ENCODE peak calls at places on chromosomes 3 and 15, in seven cellular contexts. E, L, D, G, H, Q and V are unnamed samples. For H3K4me1, the result is how much of the 10 kb centered on the place peaks cover.

GRCh38 chr15:89496155-89497098 is at the start of gene RHCG:
- DNase-seq in L (peak), G (peak), Q (peak), E (peak), H (no peak), D (no peak), V (no peak)

GRCh38 chr3:72299321-72299802 is 514.4 kb upstream of the PROK2 start:
- DNase-seq in Q (peak), E (no peak), D (no peak), H (no peak), G (no peak), L (no peak), V (no peak)

GRCh38 chr15:100348578-100348977 is 6.8 kb upstream of the ADAMTS17 start:
- DNase-seq in L (no peak), Q (no peak), H (no peak), E (no peak), D (no peak), G (no peak), V (no peak)

GRCh38 chr3:59180006-59180405 is 130.2 kb upstream of the CFAP20DC start:
- DNase-seq in G (no peak), Q (no peak), D (no peak), E (no peak), L (no peak), H (no peak), V (no peak)

GRCh38 chr3:17401912-17402311 is 340.5 kb downstream of the TBC1D5 start:
- DNase-seq in Q (no peak), L (no peak), G (no peak), E (no peak), D (no peak), H (no peak), V (no peak)

GRCh38 chr15:77606142-77607034 is 26.3 kb downstream of the LINGO1 start:
- DNase-seq in D (no peak), L (no peak), H (no peak), Q (peak), E (peak), G (peak), V (no peak)

GRCh38 chr3:129282727-129283327 is 4.2 kb downstream of the HMCES start:
- DNase-seq in G (peak), L (no peak), E (no peak), H (no peak), D (no peak), Q (peak), V (no peak)

GRCh38 chr3:59388555-59389280 is 338.9 kb upstream of the CFAP20DC start:
- DNase-seq in D (no peak), G (no peak), E (no peak), Q (no peak), L (no peak), H (no peak), V (no peak)

GRCh38 chr3:109098245-109098644 is 19.7 kb downstream of the MORC1 start:
- DNase-seq in E (peak), Q (no peak), D (no peak), G (no peak), L (peak), H (no peak), V (no peak)

GRCh38 chr3:141454906-141455602 is 31.8 kb upstream of the RASA2 start:
- DNase-seq in D (no peak), E (peak), Q (peak), G (peak), L (peak), H (no peak), V (peak)

GRCh38 chr3:194133661-194134230 is 2.2 kb upstream of the HES1 start:
- DNase-seq in E (peak), D (peak), G (no peak), H (no peak), L (peak), Q (peak), V (no peak)

GRCh38 chr15:89775815-89776214 is 317 bp upstream of the MESP2 start:
- DNase-seq in D (no peak), G (no peak), E (no peak), Q (no peak), H (no peak), L (no peak), V (no peak)

GRCh38 chr3:156033428-156033827 is 87.0 kb upstream of the KCNAB1 start:
- DNase-seq in H (no peak), L (no peak), D (no peak), E (no peak), G (no peak), Q (no peak), V (no peak)

GRCh38 chr3:139757448-139758030 is 79.8 kb upstream of the NMNAT3 start:
- DNase-seq in L (no peak), E (no peak), H (no peak), G (no peak), Q (no peak), D (no peak), V (no peak)

GRCh38 chr15:98896002-98896721 is 111.4 kb downstream of the PGPEP1L start:
- DNase-seq in Q (peak), H (no peak), E (no peak), D (peak), L (peak), G (peak), V (no peak)

GRCh38 chr3:132210476-132211346 is 106.5 kb upstream of the ACP3 start:
- DNase-seq in H (no peak), Q (no peak), G (no peak), E (no peak), D (no peak), L (peak), V (no peak)

GRCh38 chr3:9201278-9201677 is 48.2 kb downstream of the SRGAP3 start:
- DNase-seq in H (no peak), G (no peak), E (no peak), D (no peak), L (no peak), Q (no peak), V (no peak)

GRCh38 chr3:177131927-177132636 is 65.2 kb downstream of the TBL1XR1 start:
- DNase-seq in Q (no peak), L (no peak), D (no peak), E (no peak), H (no peak), G (peak), V (no peak)

GRCh38 chr3:8319935-8320634 is 181.5 kb upstream of the LMCD1 start:
- DNase-seq in E (no peak), Q (peak), G (peak), H (no peak), L (peak), D (no peak), V (no peak)

GRCh38 chr15:38391186-38391585 is 62.7 kb upstream of the FAM98B start:
- DNase-seq in D (no peak), L (no peak), Q (peak), H (no peak), E (no peak), G (no peak), V (no peak)

GRCh38 chr15:79349526-79349925 is 38.6 kb downstream of the TMED3 start:
- DNase-seq in E (no peak), L (no peak), H (no peak), G (no peak), D (no peak), Q (no peak), V (no peak)

GRCh38 chr3:151308089-151308488 is 8.5 kb downstream of the GPR87 start:
- DNase-seq in D (no peak), E (no peak), G (no peak), L (no peak), H (no peak), Q (peak), V (no peak)

GRCh38 chr15:64653757-64654156 is 121.6 kb downstream of the RBPMS2 start:
- DNase-seq in E (no peak), G (peak), D (no peak), Q (peak), L (peak), H (no peak), V (no peak)

DNA sequence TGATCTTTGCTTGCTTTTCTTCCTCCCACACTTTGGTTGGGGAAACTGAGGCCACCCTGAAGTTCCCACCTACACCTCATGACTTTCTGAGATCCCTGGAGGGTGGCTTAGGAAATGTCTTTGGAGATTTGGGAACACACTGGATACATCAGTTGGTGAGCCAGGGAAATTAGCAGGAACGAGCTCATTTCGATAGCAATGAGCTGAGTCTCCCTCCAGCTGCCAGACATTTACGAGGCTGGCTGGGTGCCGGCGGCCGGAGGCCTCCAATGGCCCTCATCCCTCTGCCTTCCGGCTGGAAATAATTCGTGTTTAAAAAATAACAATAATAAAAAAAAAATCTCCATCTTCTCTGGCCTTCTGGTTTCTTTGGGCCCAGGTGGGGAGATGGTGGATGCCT is 38.8 kb downstream of the SMAD6 start:
- DNase-seq in E (no peak), H (no peak), G (peak), Q (no peak), L (no peak), D (no peak), V (no peak)
- H3K27ac ChIP-seq in E (no peak), H (no peak), G (peak), Q (no peak), L (no peak), D (no peak), V (no peak)

DNA sequence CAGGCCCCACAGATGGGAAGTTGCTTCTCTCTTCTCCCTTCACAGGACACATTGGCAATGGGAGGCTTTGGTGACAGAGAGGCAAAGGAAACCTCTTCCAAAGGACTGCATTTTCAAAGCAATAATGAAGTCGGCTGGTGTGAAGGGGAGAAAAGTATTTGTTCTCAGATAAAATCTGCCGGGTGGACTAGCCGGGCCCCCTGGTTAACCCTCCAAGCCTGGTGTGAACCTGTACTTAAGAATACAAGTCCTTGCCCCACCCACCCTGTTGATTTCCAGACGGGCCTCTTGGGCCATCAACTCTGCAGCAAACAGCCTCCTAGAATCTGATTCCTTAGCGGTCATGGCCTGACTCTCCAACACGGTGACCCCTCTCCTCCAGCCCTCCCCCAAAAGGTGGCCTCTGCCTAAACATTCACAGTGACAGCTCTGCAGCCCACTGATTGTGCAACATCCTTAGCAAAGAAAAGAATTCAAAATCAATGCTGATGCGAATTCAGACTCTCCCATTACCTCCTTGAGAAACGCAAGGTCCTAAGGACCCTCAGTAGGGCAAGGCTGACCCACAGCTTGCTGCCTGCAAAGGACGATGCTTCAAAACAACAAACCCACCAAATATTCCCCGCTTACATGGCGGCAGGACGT is 9.9 kb downstream of the TLE3 start:
- DNase-seq in E (peak), D (no peak), G (no peak), L (no peak), H (peak), Q (no peak), V (no peak)
- H3K4me1 ChIP-seq in E (half or more), D (under half), G (under half), L (under half), H (half or more), Q (under half), V (under half)

GRCh38 chr3:47475029-47475569 is 642 bp downstream of the SCAP start:
- DNase-seq in Q (peak), D (no peak), L (no peak), G (peak), E (peak), H (no peak), V (no peak)

GRCh38 chr3:47476330-47476626 is 537 bp upstream of the SCAP start:
- DNase-seq in E (no peak), L (no peak), G (no peak), H (no peak), D (no peak), Q (no peak), V (no peak)

GRCh38 chr3:47478022-47478421 is 2.3 kb upstream of the SCAP start:
- DNase-seq in D (no peak), L (no peak), H (no peak), E (no peak), G (no peak), Q (no peak), V (no peak)

GRCh38 chr3:47475570-47476329 is at the start of gene SCAP:
- DNase-seq in Q (peak), G (peak), L (peak), H (peak), D (peak), E (peak), V (peak)

DNA sequence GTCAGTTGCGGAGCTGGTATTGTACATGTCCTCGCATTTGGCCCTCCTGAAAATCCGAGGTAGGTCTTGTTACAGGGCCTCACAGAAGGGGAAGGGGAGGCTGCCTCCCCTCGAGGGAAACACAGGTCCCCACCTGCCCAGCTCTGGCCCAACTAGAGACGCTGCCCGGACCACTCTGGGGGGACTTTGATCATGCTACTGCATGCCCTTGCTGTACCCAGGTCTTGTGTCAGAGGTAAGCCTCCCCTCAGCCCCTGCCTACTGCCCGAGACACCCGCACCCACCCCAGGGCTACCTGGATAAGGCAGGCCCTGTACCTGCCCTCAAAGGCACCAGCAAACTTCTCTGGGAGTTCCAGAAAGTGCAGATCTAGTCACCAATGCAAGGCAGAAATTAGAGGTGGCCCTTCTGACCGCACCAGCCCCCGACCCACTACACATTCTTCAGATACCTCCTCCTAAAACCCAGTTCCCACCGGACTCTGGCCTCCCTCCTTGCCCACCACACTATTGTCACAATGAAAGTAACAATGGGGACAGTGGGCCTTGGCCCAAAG is 981 bp upstream of the SCAP start:
- DNase-seq in E (no peak), Q (no peak), H (no peak), D (no peak), L (no peak), G (no peak), V (no peak)
- H3K4me3 ChIP-seq in E (peak), Q (no peak), H (peak), D (no peak), L (no peak), G (peak), V (peak)

GRCh38 chr3:181921220-181921619 is 209.5 kb downstream of the SOX2 start:
- DNase-seq in G (no peak), L (no peak), Q (no peak), E (no peak), D (no peak), H (no peak), V (no peak)
- H3K27ac ChIP-seq in G (no peak), L (no peak), Q (no peak), E (no peak), D (no peak), H (no peak), V (no peak)

GRCh38 chr3:38133557-38134405 is 3.1 kb downstream of the ACAA1 start:
- DNase-seq in G (no peak), H (no peak), D (no peak), L (no peak), Q (no peak), E (no peak), V (no peak)

GRCh38 chr3:38138347-38139190 is at the start of gene MYD88:
- DNase-seq in H (peak), Q (peak), E (peak), D (peak), L (peak), G (peak), V (peak)

GRCh38 chr3:38137615-38138346 is 680 bp upstream of the MYD88 start:
- DNase-seq in H (peak), Q (no peak), D (peak), L (no peak), G (no peak), E (no peak), V (peak)

GRCh38 chr3:38136807-38137614 is at the start of gene ACAA1:
- DNase-seq in G (peak), L (peak), H (peak), D (peak), E (peak), Q (peak), V (peak)

DNA sequence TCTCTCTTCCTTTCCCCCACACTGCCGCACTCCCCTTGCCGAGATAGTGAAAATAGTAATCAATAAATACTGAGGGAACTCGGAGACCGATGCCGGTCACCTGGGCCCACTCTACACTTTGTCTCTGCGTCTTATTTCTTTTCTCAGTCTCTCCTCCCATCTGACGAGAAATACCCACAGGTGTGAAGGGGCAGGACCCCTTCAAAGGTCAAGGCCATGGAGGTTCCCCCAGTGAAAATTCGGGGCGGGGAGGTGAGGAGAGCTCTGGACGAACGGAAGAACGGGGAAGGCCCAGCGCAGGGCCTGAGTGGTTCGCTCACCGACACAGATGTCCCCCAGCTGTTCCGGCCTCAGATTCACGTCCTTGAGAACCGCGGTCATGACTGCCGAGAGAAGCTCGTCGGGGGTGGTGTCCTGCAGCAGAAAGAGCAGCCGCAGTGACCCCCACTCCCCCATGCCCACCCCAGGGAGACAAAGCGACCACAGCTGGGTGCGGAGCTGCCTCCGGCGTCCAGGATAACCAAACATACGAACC is 588 bp downstream of the ACAA1 start:
- DNase-seq in D (no peak), Q (peak), H (no peak), G (peak), L (no peak), E (peak), V (no peak)
- H3K4me1 ChIP-seq in D (under half), Q (under half), H (under half), G (under half), L (under half), E (under half), V (under half)

GRCh38 chr3:117016359-117016758 is 306.8 kb downstream of the TUSC7 start:
- DNase-seq in L (no peak), E (no peak), Q (no peak), H (no peak), D (no peak), G (no peak), V (no peak)

GRCh38 chr3:117018622-117019021 is 309.0 kb downstream of the TUSC7 start:
- DNase-seq in E (no peak), L (no peak), Q (no peak), H (no peak), G (no peak), D (no peak), V (no peak)

GRCh38 chr3:117017135-117017990 is 307.8 kb downstream of the TUSC7 start:
- DNase-seq in Q (peak), G (no peak), E (no peak), D (no peak), L (no peak), H (no peak), V (no peak)

DNA sequence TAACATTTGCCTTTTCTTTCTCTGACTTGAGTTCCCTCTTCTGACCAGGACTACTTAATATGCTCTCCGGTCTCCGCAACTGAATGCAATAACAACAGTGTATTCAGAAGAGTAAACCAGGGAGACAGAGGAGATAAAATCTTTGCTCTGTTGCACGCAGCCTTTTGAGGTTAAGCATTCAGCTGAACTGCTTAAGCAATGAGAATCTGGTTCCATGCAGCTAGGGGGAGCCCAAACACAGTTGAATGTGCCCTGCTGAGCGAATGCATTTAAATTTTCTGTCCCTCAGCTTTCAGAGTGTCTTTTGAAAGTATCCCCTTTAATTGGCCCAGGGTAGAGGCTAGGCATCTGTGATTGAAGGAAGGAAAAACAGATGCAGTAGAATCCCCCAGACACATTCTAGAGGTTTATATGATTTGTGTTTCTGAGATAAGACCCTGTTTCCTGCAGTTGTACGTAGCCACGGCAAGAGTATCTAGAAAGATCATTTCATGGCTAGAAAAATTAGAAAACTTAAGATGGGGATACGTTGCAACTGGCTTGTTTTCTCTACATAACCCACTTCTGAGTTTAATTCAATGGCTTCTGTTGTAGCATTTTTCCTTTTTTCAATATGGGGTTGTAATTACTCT is 309.6 kb downstream of the TUSC7 start:
- DNase-seq in E (no peak), Q (peak), H (no peak), G (peak), D (peak), L (peak), V (no peak)
- H3K4me3 ChIP-seq in E (no peak), Q (no peak), H (no peak), G (peak), D (no peak), L (no peak), V (no peak)